ENCODE peak calls at places on chromosomes 6 and 20, in five cellular contexts. X is heart left ventricle, P is fibroblast of the aortic adventitia, D is thyroid gland, C is skeletal muscle cell. N is an unnamed sample.

GRCh38 chr20:25271486-25272222 is 23.8 kb downstream of the PYGB start:
- DNase-seq in X (peak; percentile 13), P (no peak), D (peak; percentile 0), C (no peak), N (no peak)

GRCh38 chr20:38534756-38535155 is 46.2 kb upstream of the ADIG start:
- DNase-seq in X (no peak), P (no peak), D (no peak), C (no peak), N (no peak)

GRCh38 chr20:51014797-51015722 is 7.8 kb downstream of the KCNG1 start:
- DNase-seq in X (no peak), P (peak; percentile 67), D (peak; percentile 12), C (no peak), N (peak; percentile 10)

GRCh38 chr6:111758608-111759293 is 114.5 kb downstream of the FYN start:
- DNase-seq in X (no peak), P (no peak), D (peak; percentile 24), C (no peak), N (no peak)

GRCh38 chr6:8446391-8446790 is 11.0 kb upstream of the SLC35B3 start:
- DNase-seq in X (no peak), P (no peak), D (no peak), C (no peak), N (peak; percentile 43)

GRCh38 chr6:1620504-1621327 is 11.0 kb downstream of the FOXC1 start:
- DNase-seq in X (no peak), P (no peak), D (no peak), C (no peak), N (no peak)

GRCh38 chr6:23559587-23560343 is 566.2 kb upstream of the NRSN1 start:
- DNase-seq in X (no peak), P (no peak), D (no peak), C (no peak), N (no peak)

GRCh38 chr6:72466971-72467566 is 154.8 kb upstream of the KCNQ5 start:
- DNase-seq in X (no peak), P (peak; percentile 3), D (no peak), C (no peak), N (no peak)

GRCh38 chr20:6122111-6122872 is 538 bp downstream of the FERMT1 start:
- DNase-seq in X (no peak), P (peak; percentile 81), D (peak; percentile 42), C (no peak), N (no peak)

GRCh38 chr6:27214126-27214601 is 33.3 kb upstream of the PRSS16 start:
- DNase-seq in X (no peak), P (no peak), D (no peak), C (no peak), N (no peak)

GRCh38 chr6:20711518-20711917 is 177.3 kb downstream of the CDKAL1 start:
- DNase-seq in X (no peak), P (peak; percentile 30), D (no peak), C (no peak), N (no peak)

GRCh38 chr6:101126501-101126900 is 245.4 kb upstream of the ASCC3 start:
- DNase-seq in X (no peak), P (no peak), D (no peak), C (no peak), N (no peak)

GRCh38 chr20:14583413-14583812 is 246.0 kb upstream of the FLRT3 start:
- DNase-seq in X (no peak), P (no peak), D (no peak), C (no peak), N (no peak)

GRCh38 chr6:127069659-127070279 is 48.7 kb upstream of the RSPO3 start:
- DNase-seq in X (no peak), P (peak; percentile 66), D (no peak), C (no peak), N (peak; percentile 14)

GRCh38 chr6:21885101-21885500 is 291.6 kb downstream of the SOX4 start:
- DNase-seq in X (no peak), P (no peak), D (no peak), C (no peak), N (no peak)

GRCh38 chr6:165653196-165653595 is 9.8 kb downstream of the PDE10A start:
- DNase-seq in X (no peak), P (peak; percentile 62), D (no peak), C (no peak), N (no peak)

GRCh38 chr20:57713951-57714350 is 4.1 kb upstream of the PMEPA1 start:
- DNase-seq in X (no peak), P (no peak), D (peak; percentile 69), C (no peak), N (no peak)

GRCh38 chr6:113779656-113780055 is 77.5 kb upstream of the MARCKS start:
- DNase-seq in X (no peak), P (no peak), D (no peak), C (no peak), N (no peak)

DNA sequence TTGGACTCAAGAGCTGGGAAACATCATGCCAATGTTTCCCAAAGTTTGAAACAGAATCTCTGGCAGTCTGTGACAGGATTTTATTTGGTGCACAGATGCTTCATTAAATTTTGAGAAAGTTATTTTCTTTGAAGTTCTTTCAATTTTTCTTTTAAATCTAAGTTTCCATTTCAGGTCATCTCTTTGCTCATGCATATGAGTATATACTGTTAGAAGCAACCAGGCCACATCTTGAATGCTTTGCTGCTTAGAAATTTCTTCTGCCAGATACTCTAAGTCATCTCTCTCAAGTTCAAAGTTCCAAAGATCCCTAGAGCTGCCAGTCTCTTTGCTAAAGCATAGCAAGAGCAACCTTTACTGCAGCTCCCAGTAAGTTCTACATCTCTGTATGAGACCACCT is 59.1 kb upstream of the CCDC28A start:
- DNase-seq in X (no peak), P (no peak), D (no peak), C (no peak), N (no peak)
- H3K4me3 ChIP-seq in X (no peak overlapping the region), P (no peak overlapping the region), D (no peak overlapping the region), C (no peak overlapping the region), N (no peak overlapping the region)

GRCh38 chr6:4018194-4019111 is 60.5 kb downstream of the FAM217A start:
- DNase-seq in X (peak; percentile 96), P (peak; percentile 94), D (peak; percentile 95), C (peak; percentile 87), N (peak; percentile 79)

GRCh38 chr6:4017847-4018193 is 61.1 kb downstream of the FAM217A start:
- DNase-seq in X (no peak), P (peak; percentile 51), D (no peak), C (no peak), N (no peak)

GRCh38 chr6:4020822-4021132 is 58.2 kb downstream of the FAM217A start:
- DNase-seq in X (no peak), P (no peak), D (no peak), C (no peak), N (no peak)

GRCh38 chr6:4012826-4013225 is 66.1 kb downstream of the FAM217A start:
- DNase-seq in X (no peak), P (no peak), D (no peak), C (no peak), N (no peak)

DNA sequence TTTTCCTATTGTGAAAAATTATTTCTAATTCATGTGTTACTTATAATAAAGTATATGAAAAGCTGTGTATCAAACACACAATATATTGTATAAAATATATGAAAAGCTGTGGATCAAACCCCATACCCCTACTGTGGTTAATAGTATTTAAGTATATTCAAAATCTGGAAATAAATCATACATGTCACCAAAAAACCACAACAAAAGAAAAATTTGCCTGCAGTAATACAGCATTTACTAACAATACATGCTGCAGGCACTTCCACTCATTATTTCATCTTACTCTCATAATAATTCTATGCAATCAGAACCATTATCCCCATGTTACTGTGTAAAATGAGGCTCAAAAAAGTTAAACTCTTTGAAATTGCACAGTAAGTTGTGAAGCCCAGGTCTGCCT is 61.9 kb downstream of the FAM217A start:
- DNase-seq in X (no peak), P (no peak), D (no peak), C (no peak), N (no peak)
- H3K4me3 ChIP-seq in X (peak overlapping the region; percentile 77), P (peak overlapping the region; percentile 91), D (no peak overlapping the region), C (peak overlapping the region; percentile 77), N (peak overlapping the region; percentile 61)

GRCh38 chr6:37493047-37493995 is 6.4 kb downstream of the CCDC167 start:
- DNase-seq in X (no peak), P (no peak), D (no peak), C (no peak), N (no peak)
- H3K4me3 ChIP-seq in X (no peak overlapping the region), P (no peak overlapping the region), D (no peak overlapping the region), C (no peak overlapping the region), N (no peak overlapping the region)

DNA sequence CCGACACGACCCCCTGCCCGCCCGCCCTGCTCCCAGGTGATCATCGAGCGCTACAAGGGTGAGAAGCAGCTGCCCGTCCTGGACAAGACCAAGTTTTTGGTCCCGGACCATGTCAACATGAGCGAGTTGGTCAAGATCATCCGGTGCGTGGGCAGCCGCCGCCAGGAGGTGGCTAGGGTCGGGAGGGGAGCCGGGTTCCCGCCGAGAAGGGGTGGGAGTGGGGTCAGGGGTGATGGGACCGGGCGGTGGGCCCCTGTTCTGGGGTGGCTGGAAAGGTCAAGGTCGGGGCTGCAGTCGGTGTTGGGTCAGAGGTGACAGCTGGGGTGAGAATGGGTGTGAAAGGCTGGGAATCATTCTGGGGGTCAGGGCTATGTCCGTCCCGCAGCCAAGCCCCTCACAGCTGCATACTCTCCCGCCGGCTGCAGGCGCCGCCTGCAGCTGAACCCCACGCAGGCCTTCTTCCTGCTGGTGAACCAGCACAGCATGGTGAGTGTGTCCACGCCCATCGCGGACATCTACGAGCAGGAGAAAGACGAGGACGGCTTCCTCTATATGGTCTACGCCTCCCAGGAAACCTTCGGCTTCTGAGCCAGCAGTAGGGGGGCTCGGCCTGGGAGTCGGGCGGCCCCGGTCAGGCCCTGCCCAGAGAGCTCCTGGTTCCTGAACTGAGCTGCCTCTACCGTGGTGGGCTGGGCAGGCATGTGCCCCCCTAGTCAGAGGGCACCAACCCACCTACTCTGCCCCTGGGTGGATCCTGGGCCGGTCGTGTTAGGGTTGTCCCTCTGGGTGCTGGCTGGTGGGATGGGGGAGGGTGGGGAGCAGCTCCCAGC is 1.0 kb downstream of the MAP1LC3A start:
- DNase-seq in X (no peak), P (no peak), D (peak; percentile 20), C (no peak), N (no peak)
- H3K4me3 ChIP-seq in X (peak overlapping the region; percentile 93), P (peak overlapping the region; percentile 76), D (peak overlapping the region; percentile 80), C (peak overlapping the region; percentile 60), N (peak overlapping the region; percentile 65)

GRCh38 chr20:20207291-20207690 is 155.0 kb downstream of the CFAP61 start:
- DNase-seq in X (no peak), P (no peak), D (no peak), C (no peak), N (no peak)
- H3K4me3 ChIP-seq in X (no peak overlapping the region), P (no peak overlapping the region), D (no peak overlapping the region), C (no peak overlapping the region), N (no peak overlapping the region)

DNA sequence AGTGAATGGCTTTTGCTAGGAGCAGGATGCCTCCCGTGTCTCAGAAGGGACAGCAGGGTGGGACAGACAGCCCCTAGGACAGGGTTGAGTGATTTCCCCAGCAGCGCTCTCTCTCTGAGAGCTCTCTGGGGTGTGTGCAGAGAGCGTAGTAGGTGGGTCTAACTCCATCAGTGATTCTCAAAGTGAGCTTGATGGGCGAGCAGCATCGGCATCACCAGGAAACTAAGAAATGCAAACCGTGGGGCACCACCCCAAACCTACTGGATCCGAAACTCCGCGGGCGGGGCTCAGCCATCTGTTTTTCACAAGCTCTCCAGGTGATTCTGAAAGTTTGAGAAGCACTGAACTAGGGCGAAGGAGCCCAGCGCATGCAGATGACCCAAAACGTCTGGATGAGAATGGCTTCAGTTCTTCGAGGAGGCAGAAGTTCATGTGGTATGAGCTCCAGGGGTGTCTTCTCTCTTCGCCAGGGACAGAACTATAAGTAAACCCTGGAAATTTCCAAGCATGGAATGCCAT is 119.6 kb upstream of the RNF24 start:
- DNase-seq in X (no peak), P (no peak), D (no peak), C (no peak), N (no peak)
- H3K4me3 ChIP-seq in X (no peak overlapping the region), P (no peak overlapping the region), D (no peak overlapping the region), C (no peak overlapping the region), N (no peak overlapping the region)

GRCh38 chr6:148432405-148433195 is 90.0 kb downstream of the SASH1 start:
- DNase-seq in X (peak; percentile 54), P (no peak), D (peak; percentile 61), C (no peak), N (no peak)
- H3K4me3 ChIP-seq in X (no peak overlapping the region), P (no peak overlapping the region), D (no peak overlapping the region), C (no peak overlapping the region), N (no peak overlapping the region)